ENCODE peak calls at places on chromosomes 12 and 14, in nine cellular contexts. K is astrocyte of the spinal cord, O is epithelial cell of esophagus, I is adrenal gland, L is thoracic aorta, F is Calu3, D is left lung, Y is GM23338, V is dorsolateral prefrontal cortex. B is an unnamed sample.

GRCh38 chr12:8698132-8698829 is 490 bp downstream of the RIMKLB start:
- DNase-seq in K (peak), O (peak), I (peak), L (no peak), F (peak), D (peak), Y (peak), V (peak), B (peak)

GRCh38 chr12:70196732-70197361 is 46.4 kb upstream of the CNOT2 start:
- DNase-seq in K (peak), O (no peak), I (no peak), L (no peak), F (no peak), D (no peak), Y (no peak), V (peak), B (no peak)

GRCh38 chr12:51320695-51321320 is 3.2 kb downstream of the BIN2 start:
- DNase-seq in K (no peak), O (no peak), I (no peak), L (no peak), F (no peak), D (no peak), Y (peak), V (no peak), B (no peak)

GRCh38 chr14:100317897-100318808 is 5.0 kb upstream of the SLC25A47 start:
- DNase-seq in K (peak), O (peak), I (peak), L (no peak), F (peak), D (peak), Y (peak), V (no peak), B (no peak)

GRCh38 chr12:7374423-7375144 is 69.4 kb downstream of the CD163L1 start:
- DNase-seq in K (peak), O (peak), I (peak), L (no peak), F (peak), D (peak), Y (peak), V (no peak), B (peak)

GRCh38 chr12:44960856-44961255 is 84.7 kb upstream of the NELL2 start:
- DNase-seq in K (no peak), O (no peak), I (no peak), L (no peak), F (peak), D (no peak), Y (peak), V (no peak), B (no peak)

GRCh38 chr14:65834051-65834450 is 421.5 kb downstream of the FUT8 start:
- DNase-seq in K (no peak), O (no peak), I (no peak), L (no peak), F (no peak), D (no peak), Y (no peak), V (peak), B (no peak)

GRCh38 chr12:57046947-57047890 is 2.7 kb downstream of the MYO1A start:
- DNase-seq in K (no peak), O (no peak), I (peak), L (no peak), F (no peak), D (no peak), Y (no peak), V (no peak), B (no peak)

GRCh38 chr12:51898937-51899336 is 8.4 kb upstream of the ACVRL1 start:
- DNase-seq in K (peak), O (no peak), I (no peak), L (no peak), F (no peak), D (no peak), Y (no peak), V (no peak), B (peak)

GRCh38 chr14:55721353-55721752 is 141.3 kb downstream of the KTN1 start:
- DNase-seq in K (peak), O (peak), I (peak), L (no peak), F (peak), D (no peak), Y (no peak), V (no peak), B (peak)

GRCh38 chr12:51980051-51980808 is 26.5 kb upstream of the TAMALIN start:
- DNase-seq in K (peak), O (peak), I (peak), L (no peak), F (peak), D (peak), Y (peak), V (peak), B (peak)

GRCh38 chr14:65329911-65330310 is 82.6 kb upstream of the FUT8 start:
- DNase-seq in K (no peak), O (no peak), I (no peak), L (no peak), F (no peak), D (no peak), Y (no peak), V (no peak), B (no peak)

GRCh38 chr12:112381421-112381897 is 772 bp downstream of the HECTD4 start:
- DNase-seq in K (no peak), O (peak), I (peak), L (no peak), F (peak), D (peak), Y (no peak), V (peak), B (no peak)

GRCh38 chr12:18700254-18700653 is 37.6 kb downstream of the PLCZ1 start:
- DNase-seq in K (peak), O (no peak), I (peak), L (no peak), F (no peak), D (no peak), Y (no peak), V (no peak), B (peak)

GRCh38 chr14:57245941-57246340 is 22.8 kb downstream of the EXOC5 start:
- DNase-seq in K (no peak), O (no peak), I (no peak), L (no peak), F (no peak), D (no peak), Y (no peak), V (no peak), B (peak)

GRCh38 chr12:110813756-110814155 is 33.0 kb upstream of the CCDC63 start:
- DNase-seq in K (no peak), O (no peak), I (no peak), L (no peak), F (no peak), D (no peak), Y (no peak), V (no peak), B (no peak)

GRCh38 chr14:29851397-29851796 is 76.2 kb downstream of the PRKD1 start:
- DNase-seq in K (peak), O (no peak), I (no peak), L (no peak), F (no peak), D (no peak), Y (no peak), V (no peak), B (no peak)

GRCh38 chr12:13371797-13372196 is 175.3 kb downstream of the EMP1 start:
- DNase-seq in K (no peak), O (no peak), I (no peak), L (no peak), F (no peak), D (no peak), Y (no peak), V (no peak), B (no peak)

GRCh38 chr12:107564946-107565345 is 120.7 kb upstream of the PWP1 start:
- DNase-seq in K (no peak), O (peak), I (no peak), L (no peak), F (peak), D (no peak), Y (peak), V (no peak), B (no peak)

GRCh38 chr14:71021347-71022014 is 114.2 kb downstream of the PCNX1 start:
- DNase-seq in K (peak), O (no peak), I (no peak), L (no peak), F (no peak), D (no peak), Y (no peak), V (no peak), B (peak)

GRCh38 chr12:54980341-54980740 is 4.2 kb downstream of the TESPA1 start:
- DNase-seq in K (no peak), O (no peak), I (no peak), L (no peak), F (no peak), D (no peak), Y (no peak), V (no peak), B (no peak)

GRCh38 chr12:102910792-102911191 is 6.3 kb downstream of the PAH start:
- DNase-seq in K (no peak), O (no peak), I (no peak), L (no peak), F (no peak), D (no peak), Y (no peak), V (no peak), B (no peak)

GRCh38 chr12:92288533-92288932 is 142.9 kb upstream of the BTG1 start:
- DNase-seq in K (no peak), O (no peak), I (no peak), L (no peak), F (no peak), D (no peak), Y (no peak), V (no peak), B (no peak)

GRCh38 chr12:106049105-106049504 is 89.6 kb downstream of the NUAK1 start:
- DNase-seq in K (no peak), O (no peak), I (no peak), L (no peak), F (no peak), D (no peak), Y (no peak), V (peak), B (no peak)

GRCh38 chr12:78085562-78086182 is 255.0 kb downstream of the NAV3 start:
- DNase-seq in K (peak), O (peak), I (no peak), L (no peak), F (no peak), D (no peak), Y (no peak), V (no peak), B (peak)

GRCh38 chr12:78331764-78332163 is 501.1 kb downstream of the NAV3 start:
- DNase-seq in K (no peak), O (no peak), I (no peak), L (no peak), F (no peak), D (no peak), Y (peak), V (peak), B (no peak)

GRCh38 chr14:94779713-94780112 is 9.8 kb upstream of the GSC start:
- DNase-seq in K (no peak), O (no peak), I (no peak), L (no peak), F (no peak), D (no peak), Y (no peak), V (no peak), B (no peak)

GRCh38 chr14:83883732-83884131 is 1646.2 kb upstream of the FLRT2 start:
- DNase-seq in K (no peak), O (no peak), I (no peak), L (no peak), F (no peak), D (no peak), Y (no peak), V (no peak), B (no peak)

GRCh38 chr12:110778801-110779577 is 36.3 kb upstream of the PPP1CC start:
- DNase-seq in K (no peak), O (no peak), I (no peak), L (no peak), F (no peak), D (no peak), Y (no peak), V (no peak), B (no peak)

GRCh38 chr12:122215789-122216188 is 10.1 kb downstream of the DIABLO start:
- DNase-seq in K (no peak), O (peak), I (no peak), L (no peak), F (no peak), D (no peak), Y (no peak), V (no peak), B (peak)

GRCh38 chr12:99984271-99985128 is at the start of gene ANKS1B:
- DNase-seq in K (peak), O (peak), I (peak), L (peak), F (peak), D (peak), Y (peak), V (peak), B (no peak)

GRCh38 chr14:56244138-56244789 is 126.1 kb downstream of the PELI2 start:
- DNase-seq in K (peak), O (peak), I (no peak), L (no peak), F (no peak), D (no peak), Y (no peak), V (no peak), B (peak)

GRCh38 chr14:101120636-101121398 is 217.3 kb upstream of the RTL1 start:
- DNase-seq in K (peak), O (no peak), I (peak), L (no peak), F (no peak), D (peak), Y (no peak), V (no peak), B (no peak)

GRCh38 chr12:94254270-94254669 is 105.9 kb downstream of the PLXNC1 start:
- DNase-seq in K (no peak), O (no peak), I (no peak), L (no peak), F (no peak), D (no peak), Y (no peak), V (no peak), B (no peak)

GRCh38 chr12:98572010-98572409 is 21.5 kb upstream of the SLC25A3 start:
- DNase-seq in K (no peak), O (peak), I (no peak), L (no peak), F (no peak), D (no peak), Y (peak), V (no peak), B (no peak)

GRCh38 chr12:31591308-31591901 is 469 bp upstream of the DENND5B start:
- DNase-seq in K (peak), O (peak), I (peak), L (no peak), F (peak), D (no peak), Y (peak), V (peak), B (no peak)

GRCh38 chr12:50112456-50113218 is 601 bp downstream of the COX14 start:
- DNase-seq in K (no peak), O (no peak), I (peak), L (no peak), F (peak), D (peak), Y (no peak), V (no peak), B (peak)

GRCh38 chr12:128753438-128753837 is 70.3 kb downstream of the SLC15A4 start:
- DNase-seq in K (no peak), O (no peak), I (no peak), L (no peak), F (no peak), D (no peak), Y (no peak), V (no peak), B (no peak)

GRCh38 chr12:103423061-103423473 is 72.7 kb downstream of the C12orf42 start:
- DNase-seq in K (no peak), O (no peak), I (no peak), L (no peak), F (no peak), D (no peak), Y (no peak), V (no peak), B (no peak)

GRCh38 chr12:47032644-47033043 is 46.8 kb upstream of the PCED1B start:
- DNase-seq in K (peak), O (peak), I (no peak), L (no peak), F (no peak), D (no peak), Y (peak), V (no peak), B (peak)
- TF ChIP-seq CTCF in K (peak), O (peak), I (peak), L (peak), F (no peak), D (peak), Y (peak), V (peak), B (peak)

GRCh38 chr12:113645183-113645582 is 173.5 kb upstream of the LHX5 start:
- DNase-seq in K (no peak), O (no peak), I (no peak), L (no peak), F (no peak), D (no peak), Y (no peak), V (no peak), B (no peak)

GRCh38 chr12:113650476-113650875 is 178.8 kb upstream of the LHX5 start:
- DNase-seq in K (no peak), O (no peak), I (no peak), L (no peak), F (no peak), D (no peak), Y (no peak), V (no peak), B (no peak)

GRCh38 chr12:113649256-113649830 is 177.7 kb upstream of the LHX5 start:
- DNase-seq in K (no peak), O (no peak), I (no peak), L (no peak), F (no peak), D (no peak), Y (no peak), V (no peak), B (no peak)

GRCh38 chr12:113643575-113643974 is 171.9 kb upstream of the LHX5 start:
- DNase-seq in K (no peak), O (no peak), I (no peak), L (no peak), F (no peak), D (no peak), Y (no peak), V (no peak), B (no peak)

DNA sequence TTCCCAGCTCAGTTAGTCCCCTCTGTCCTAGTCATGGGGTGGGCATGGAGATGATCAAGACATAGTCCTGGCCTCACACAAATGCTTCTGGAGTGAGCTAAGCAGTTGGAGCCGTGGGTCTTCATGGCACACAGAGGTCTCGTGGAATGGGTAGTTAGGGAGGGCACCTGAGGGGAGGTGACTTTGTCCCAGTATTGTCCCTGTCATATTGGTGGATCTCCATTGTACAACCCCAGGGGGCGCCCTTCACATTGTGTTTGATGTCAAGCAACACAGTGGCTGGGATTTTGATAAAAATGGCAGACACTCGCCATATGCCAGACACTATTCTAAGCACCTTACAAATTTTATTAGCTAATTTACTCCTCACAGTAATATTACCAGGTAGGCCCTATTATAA is 175.4 kb upstream of the LHX5 start:
- DNase-seq in K (no peak), O (no peak), I (no peak), L (no peak), F (peak), D (no peak), Y (peak), V (peak), B (no peak)
- TF ChIP-seq CTCF in K (no peak), O (no peak), I (no peak), L (no peak), F (peak), D (no peak), Y (peak), V (no peak), B (peak)

GRCh38 chr14:49755378-49755777 is 12.6 kb upstream of the KLHDC2 start:
- DNase-seq in K (no peak), O (no peak), I (no peak), L (no peak), F (no peak), D (no peak), Y (no peak), V (no peak), B (no peak)

GRCh38 chr14:49754570-49755097 is 13.3 kb upstream of the KLHDC2 start:
- DNase-seq in K (no peak), O (peak), I (no peak), L (no peak), F (no peak), D (no peak), Y (no peak), V (no peak), B (no peak)
- TF ChIP-seq CTCF in K (no peak), O (no peak), I (no peak), L (no peak), F (no peak), D (no peak), Y (no peak), V (no peak), B (no peak)

DNA sequence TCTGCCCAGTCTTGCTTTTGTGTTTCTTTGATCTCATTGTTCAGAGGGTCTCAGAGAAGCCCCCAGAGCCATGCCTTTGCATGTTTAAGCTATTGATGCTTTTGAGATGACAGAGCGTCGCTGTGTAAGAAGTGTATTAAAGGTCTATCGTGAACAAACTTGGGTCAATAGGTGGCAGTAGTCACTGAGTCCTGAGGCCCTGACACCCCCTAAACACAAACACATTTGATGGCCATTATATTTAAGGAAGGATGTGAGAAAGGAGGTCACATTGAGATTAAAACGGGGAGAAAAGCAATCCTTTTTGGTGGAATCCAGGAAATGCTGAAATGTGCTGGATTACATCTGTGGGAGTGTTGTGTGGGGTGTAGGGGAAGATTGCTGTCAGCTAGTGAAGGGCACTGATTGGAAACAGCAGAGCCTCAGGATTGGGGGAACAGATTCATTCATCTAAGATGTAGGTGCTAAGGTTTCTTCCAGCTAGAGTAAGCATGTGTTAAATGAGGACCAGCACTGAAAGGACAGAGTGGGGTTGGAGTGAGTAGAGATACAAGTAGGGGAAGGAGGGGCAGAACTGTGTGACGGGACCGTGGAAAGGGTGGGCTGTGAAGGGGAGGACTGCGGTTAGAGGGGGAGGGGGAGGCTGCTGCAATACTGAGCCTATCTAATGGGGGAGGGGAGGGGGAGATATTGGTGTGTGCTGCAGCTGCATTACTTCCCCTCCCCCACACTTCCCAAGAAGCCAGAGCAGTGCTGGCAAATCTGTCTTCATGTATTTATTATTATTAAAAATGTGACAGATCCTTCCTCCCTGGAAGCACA is 12.7 kb downstream of the NGDN start:
- DNase-seq in K (no peak), O (no peak), I (no peak), L (no peak), F (no peak), D (no peak), Y (peak), V (peak), B (no peak)
- TF ChIP-seq CTCF in K (no peak), O (no peak), I (no peak), L (no peak), F (no peak), D (no peak), Y (peak), V (peak), B (peak)

GRCh38 chr12:79698966-79699365 is 8.2 kb upstream of the PAWR start:
- DNase-seq in K (no peak), O (no peak), I (no peak), L (no peak), F (no peak), D (no peak), Y (no peak), V (no peak), B (no peak)
- TF ChIP-seq CTCF in K (no peak), O (no peak), I (no peak), L (no peak), F (no peak), D (no peak), Y (no peak), V (no peak), B (no peak)

DNA sequence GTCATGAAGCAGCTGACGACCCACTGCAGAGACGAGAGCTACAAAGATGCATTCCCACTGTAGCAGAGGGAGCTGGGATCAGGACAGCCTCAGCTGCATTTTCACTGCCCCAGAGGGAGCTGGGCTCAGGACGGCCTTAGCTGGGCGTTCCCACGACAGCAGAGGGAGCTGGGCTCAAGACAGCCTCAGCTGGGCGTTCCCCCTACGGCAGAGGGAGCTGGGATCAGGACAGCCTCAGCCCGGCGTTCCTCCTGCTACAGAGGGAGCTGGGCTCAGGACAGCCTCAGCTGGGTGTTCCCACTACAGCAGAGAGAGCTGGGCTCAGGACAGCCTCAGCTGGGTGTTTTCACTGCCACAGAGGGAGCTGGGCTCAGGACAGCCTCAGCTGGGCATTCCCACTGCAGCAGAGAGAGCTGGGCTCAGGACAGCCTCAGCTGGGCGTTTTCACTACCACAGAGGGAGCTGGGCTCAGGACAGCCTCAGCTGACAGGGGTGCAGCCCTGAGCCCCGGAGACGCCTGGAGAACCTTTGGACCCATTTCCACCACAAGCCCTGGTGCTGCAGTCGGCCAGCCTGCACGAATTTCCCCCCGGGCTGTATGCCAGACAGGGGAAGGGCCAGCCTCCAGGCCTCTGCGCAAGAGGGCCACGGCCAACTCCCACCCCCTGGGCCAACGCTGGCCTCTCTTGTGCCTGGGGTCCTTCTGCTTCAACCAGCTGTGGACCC is 2.8 kb upstream of the C14orf180 start:
- DNase-seq in K (no peak), O (no peak), I (no peak), L (no peak), F (peak), D (no peak), Y (no peak), V (no peak), B (no peak)
- TF ChIP-seq CTCF in K (no peak), O (no peak), I (no peak), L (no peak), F (no peak), D (no peak), Y (no peak), V (no peak), B (no peak)